ENCODE peak calls at places on chromosomes 4 and X, in seven cellular contexts. R, T, J, L, G, Y and F are unnamed samples.

GRCh38 chrX:24838624-24839023 is 144.9 kb downstream of the POLA1 start:
- DNase-seq in Y (peak), J (no peak), R (no peak), T (no peak), G (no peak), L (no peak), F (no peak)

GRCh38 chrX:17580529-17581155 is 156.7 kb upstream of the SCML1 start:
- DNase-seq in Y (peak), G (no peak), R (no peak), J (no peak), T (no peak), L (peak), F (no peak)

GRCh38 chr4:34920032-34920431 is 1324.3 kb downstream of the ARAP2 start:
- DNase-seq in T (no peak), J (no peak), Y (no peak), R (no peak), L (no peak), G (no peak), F (no peak)

GRCh38 chr4:150217192-150217591 is 138.9 kb downstream of the DCLK2 start:
- DNase-seq in Y (peak), R (no peak), G (peak), L (no peak), T (no peak), J (no peak), F (no peak)

GRCh38 chr4:77695769-77696168 is 90.1 kb downstream of the CXCL13 start:
- DNase-seq in R (no peak), Y (peak), L (no peak), J (no peak), T (no peak), G (peak), F (no peak)

GRCh38 chr4:5206391-5206790 is 155.1 kb downstream of the STK32B start:
- DNase-seq in G (no peak), T (peak), Y (no peak), L (no peak), R (no peak), J (no peak), F (peak)

GRCh38 chr4:123479944-123480343 is 83.3 kb downstream of the SPRY1 start:
- DNase-seq in T (no peak), J (no peak), R (no peak), Y (no peak), L (no peak), G (peak), F (no peak)

GRCh38 chr4:183674153-183674552 is 15.1 kb downstream of the TRAPPC11 start:
- DNase-seq in L (no peak), Y (no peak), G (no peak), T (no peak), R (no peak), J (no peak), F (no peak)

GRCh38 chr4:31918891-31919290 is 1198.7 kb downstream of the PCDH7 start:
- DNase-seq in R (no peak), G (no peak), Y (peak), L (no peak), J (no peak), T (no peak), F (no peak)

GRCh38 chr4:67714955-67715354 is 14.0 kb upstream of the UBA6 start:
- DNase-seq in R (no peak), G (no peak), L (no peak), T (no peak), J (no peak), Y (no peak), F (no peak)

GRCh38 chrX:42108140-42108503 is 184.8 kb upstream of the CASK start:
- DNase-seq in G (no peak), J (no peak), R (no peak), T (no peak), L (no peak), Y (no peak), F (no peak)

GRCh38 chr4:124948976-124949597 is 236.6 kb upstream of the ANKRD50 start:
- DNase-seq in G (no peak), T (no peak), Y (peak), R (no peak), J (no peak), L (no peak), F (no peak)

GRCh38 chr4:22987861-22988260 is 295.1 kb downstream of the GBA3 start:
- DNase-seq in T (no peak), G (no peak), R (no peak), J (no peak), L (no peak), Y (peak), F (no peak)

GRCh38 chrX:106894392-106894909 is 8.7 kb downstream of the RIPPLY1 start:
- DNase-seq in R (peak), J (no peak), T (no peak), L (no peak), Y (peak), G (peak), F (peak)

GRCh38 chr4:98919996-98920395 is 8.9 kb downstream of the EIF4E start:
- DNase-seq in T (no peak), R (no peak), Y (peak), L (no peak), G (no peak), J (no peak), F (no peak)

GRCh38 chr4:37540486-37540885 is 145.7 kb downstream of the RELL1 start:
- DNase-seq in R (no peak), L (no peak), G (no peak), J (no peak), Y (no peak), T (no peak), F (no peak)

GRCh38 chr4:186074189-186074588 is 5.2 kb downstream of the TLR3 start:
- DNase-seq in J (peak), Y (no peak), R (no peak), T (no peak), G (no peak), L (no peak), F (no peak)

GRCh38 chrX:115400960-115401359 is 111.4 kb downstream of the LUZP4 start:
- DNase-seq in T (no peak), R (peak), J (no peak), L (no peak), G (no peak), Y (no peak), F (no peak)

DNA sequence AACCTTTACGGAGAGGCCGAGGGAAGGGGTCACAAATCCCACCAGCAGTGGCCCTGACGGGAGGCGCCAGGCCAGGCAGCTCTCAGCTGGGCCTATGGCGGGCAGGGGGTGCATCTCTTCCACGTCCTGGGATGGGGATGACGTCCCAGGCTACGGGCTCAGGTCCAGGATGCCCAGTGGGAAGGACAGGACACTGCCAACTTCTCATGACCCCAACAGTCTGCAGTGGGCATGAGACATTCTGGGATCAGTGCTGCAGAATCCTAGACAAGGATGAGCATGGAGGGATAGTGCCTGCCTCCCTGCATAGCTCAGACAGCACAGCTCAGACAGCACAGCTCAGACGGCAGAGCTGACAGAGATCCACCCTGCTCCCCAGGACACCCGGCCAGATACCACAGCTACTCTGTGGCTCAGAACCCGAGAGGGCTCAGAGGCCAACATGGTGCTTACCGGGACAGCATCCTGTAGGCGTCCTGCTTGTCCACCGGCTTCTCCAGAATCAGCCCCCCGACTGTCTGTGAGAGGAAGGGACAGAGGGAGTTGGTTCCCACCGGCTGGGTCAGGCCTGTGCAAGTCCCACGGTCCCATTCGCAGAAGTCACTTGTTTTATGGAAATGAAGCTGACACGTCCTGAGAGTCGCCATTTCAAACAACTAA is 17.3 kb downstream of the ASMTL start:
- DNase-seq in L (peak), T (peak), R (no peak), Y (no peak), J (peak), G (no peak), F (no peak)
- TF ChIP-seq CTCF in L (no peak), T (no peak), R (no peak), Y (no peak), J (no peak), G (no peak), F (no peak)

GRCh38 chr4:1653776-1654175 is 30.3 kb downstream of the FAM53A start:
- DNase-seq in J (no peak), R (no peak), T (no peak), L (no peak), G (no peak), Y (no peak), F (no peak)

GRCh38 chr4:1654216-1654945 is 29.7 kb downstream of the FAM53A start:
- DNase-seq in T (no peak), R (no peak), G (no peak), Y (no peak), L (no peak), J (no peak), F (no peak)

GRCh38 chr4:1656132-1656531 is 28.0 kb downstream of the FAM53A start:
- DNase-seq in T (no peak), Y (no peak), L (no peak), J (no peak), R (no peak), G (no peak), F (no peak)

GRCh38 chr4:1655676-1656075 is 28.4 kb downstream of the FAM53A start:
- DNase-seq in L (no peak), Y (no peak), R (no peak), G (no peak), J (no peak), T (no peak), F (no peak)

GRCh38 chr4:1655081-1655480 is 29.0 kb downstream of the FAM53A start:
- DNase-seq in R (no peak), G (no peak), J (no peak), T (no peak), L (no peak), Y (no peak), F (no peak)
- TF ChIP-seq CTCF in R (no peak), G (no peak), J (no peak), T (no peak), L (no peak), Y (no peak), F (no peak)

GRCh38 chrX:11040405-11040804 is 70.7 kb upstream of the HCCS start:
- DNase-seq in T (no peak), L (no peak), J (no peak), R (no peak), G (no peak), Y (peak), F (no peak)
- TF ChIP-seq CTCF in T (no peak), L (no peak), J (no peak), R (no peak), G (peak), Y (peak), F (no peak)

DNA sequence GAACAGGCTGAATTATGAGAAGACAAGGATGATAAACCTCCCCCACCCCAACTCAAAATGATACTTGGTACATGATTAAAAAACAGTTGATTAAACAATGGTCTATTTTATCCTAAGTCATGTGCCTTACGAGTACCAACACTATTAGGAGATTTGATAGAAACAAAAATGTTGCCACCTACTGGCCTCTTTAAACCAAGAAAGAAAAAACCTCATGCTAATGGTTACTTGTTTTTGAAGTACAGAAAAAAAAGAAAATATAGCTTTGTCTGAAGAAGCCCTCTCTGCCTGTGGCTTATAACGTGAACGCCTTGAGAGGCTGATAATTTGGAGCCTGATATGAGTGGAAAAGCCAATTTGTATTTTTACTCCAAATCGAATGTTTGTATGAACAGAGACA is 538.2 kb downstream of the DMD start:
- DNase-seq in J (no peak), T (no peak), R (no peak), Y (no peak), L (no peak), G (peak), F (no peak)
- TF ChIP-seq CTCF in J (no peak), T (no peak), R (peak), Y (no peak), L (peak), G (no peak), F (no peak)

DNA sequence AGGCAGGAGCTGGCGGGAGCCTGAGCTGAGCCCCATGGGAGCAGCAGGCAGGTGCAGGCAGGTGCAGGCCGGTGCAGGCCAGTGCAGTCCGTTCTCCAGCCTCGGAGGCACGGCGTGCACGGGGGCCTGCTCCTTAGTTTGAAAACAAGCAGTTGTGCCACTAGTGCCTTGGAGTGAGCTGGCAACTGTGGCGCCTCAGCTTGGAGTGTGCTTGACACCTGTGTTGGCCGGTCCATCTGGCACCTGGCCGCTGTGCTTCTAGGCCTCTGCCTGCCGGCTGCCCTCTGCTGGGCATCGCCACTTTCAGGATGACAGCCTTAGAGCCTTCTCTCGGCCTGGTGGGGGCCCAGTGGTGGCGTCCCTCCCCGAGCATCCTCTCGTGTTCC is 47.9 kb downstream of the RGS12 start:
- DNase-seq in R (no peak), Y (no peak), G (no peak), L (no peak), T (peak), J (peak), F (no peak)
- TF ChIP-seq CTCF in R (no peak), Y (no peak), G (peak), L (peak), T (no peak), J (peak), F (no peak)